ENCODE peak calls at places on chromosome 1, in four cellular contexts. One of them, this sample, is unnamed.

GRCh38 chr1:110639724-110640386 is 33.7 kb upstream of the KCNA2 start:
- DNase-seq in T-helper 1 cell: no peak
- DNase-seq in testis: no peak
- DNase-seq in pancreas: no peak
- DNase-seq in this sample: no peak

GRCh38 chr1:159853417-159853816 is 9.0 kb downstream of the VSIG8 start:
- DNase-seq in pancreas: no peak
- DNase-seq in testis: no peak
- DNase-seq in T-helper 1 cell: no peak
- DNase-seq in this sample: no peak

GRCh38 chr1:32151319-32151787 is 28.1 kb upstream of the TXLNA start:
- DNase-seq in testis: no peak
- DNase-seq in T-helper 1 cell: no peak
- DNase-seq in pancreas: no peak
- DNase-seq in this sample: no peak

GRCh38 chr1:45679123-45679522 is 7.2 kb downstream of the GPBP1L1 start:
- DNase-seq in T-helper 1 cell: no peak
- DNase-seq in pancreas: no peak
- DNase-seq in testis: no peak
- DNase-seq in this sample: no peak

GRCh38 chr1:94942171-94943128 is 15.5 kb upstream of the CNN3 start:
- DNase-seq in pancreas: no peak
- DNase-seq in T-helper 1 cell: no peak
- DNase-seq in testis: no peak
- DNase-seq in this sample: no peak

GRCh38 chr1:236168716-236169429 is 26.5 kb downstream of the GPR137B start:
- DNase-seq in testis: no peak
- DNase-seq in T-helper 1 cell: no peak
- DNase-seq in pancreas: peak; percentile 36
- DNase-seq in this sample: no peak

GRCh38 chr1:2134232-2134603 is 60.4 kb downstream of the FAAP20 start:
- DNase-seq in testis: no peak
- DNase-seq in pancreas: no peak
- DNase-seq in T-helper 1 cell: no peak
- DNase-seq in this sample: no peak

GRCh38 chr1:156641761-156642264 is at the start of gene BCAN:
- DNase-seq in T-helper 1 cell: no peak
- DNase-seq in testis: peak; percentile 54
- DNase-seq in pancreas: no peak
- DNase-seq in this sample: no peak

GRCh38 chr1:41382531-41383090 is 21.4 kb downstream of the FOXO6 start:
- DNase-seq in T-helper 1 cell: no peak
- DNase-seq in testis: no peak
- DNase-seq in pancreas: peak; percentile 71
- DNase-seq in this sample: peak; percentile 61

This sample was measured in ureter.